ENCODE peak calls at places on chromosome 11, in seven cellular contexts. N is CD4-positive, CD25-positive, alpha-beta regulatory T cell; H is effector memory CD4-positive, alpha-beta T cell; T is IMR-90; W is Peyer's patch; E is neural progenitor cell; F is adrenal gland. A is an unnamed sample. For H3K4me1, the result is how much of the 10 kb centered on the place peaks cover.

GRCh38 chr11:96098511-96099241 is 174.8 kb upstream of the MTMR2 start:
- DNase-seq in N (no peak), H (no peak), T (peak), W (no peak), E (no peak), F (no peak), A (peak)

GRCh38 chr11:114416441-114416928 is 16.0 kb downstream of the RBM7 start:
- DNase-seq in N (no peak), H (no peak), T (peak), W (no peak), E (no peak), F (no peak), A (no peak)

GRCh38 chr11:91248199-91248807 is 976.3 kb upstream of the FAT3 start:
- DNase-seq in N (peak), H (no peak), T (peak), W (no peak), E (peak), F (peak), A (peak)

GRCh38 chr11:127205688-127206217 is 205.2 kb upstream of the KIRREL3 start:
- DNase-seq in N (no peak), H (no peak), T (no peak), W (no peak), E (no peak), F (no peak), A (no peak)

GRCh38 chr11:63595296-63595695 is 18.9 kb downstream of the PLAAT3 start:
- DNase-seq in N (no peak), H (no peak), T (peak), W (no peak), E (no peak), F (no peak), A (peak)

GRCh38 chr11:130631119-130631518 is 182.7 kb downstream of the ADAMTS15 start:
- DNase-seq in N (peak), H (no peak), T (peak), W (no peak), E (no peak), F (no peak), A (no peak)

GRCh38 chr11:57940044-57940781 is 83.5 kb upstream of the OR9Q1 start:
- DNase-seq in N (no peak), H (no peak), T (no peak), W (no peak), E (no peak), F (no peak), A (no peak)

GRCh38 chr11:68120212-68121066 is 749 bp downstream of the CHKA start:
- DNase-seq in N (peak), H (peak), T (peak), W (peak), E (peak), F (peak), A (peak)

GRCh38 chr11:8384199-8384821 is 120.6 kb upstream of the LMO1 start:
- DNase-seq in N (peak), H (no peak), T (no peak), W (no peak), E (peak), F (peak), A (no peak)

GRCh38 chr11:62391642-62392425 is 27.0 kb upstream of the SCGB1A1 start:
- DNase-seq in N (no peak), H (no peak), T (no peak), W (no peak), E (no peak), F (no peak), A (no peak)

GRCh38 chr11:70519117-70519516 is 120.8 kb downstream of the CTTN start:
- DNase-seq in N (no peak), H (no peak), T (no peak), W (no peak), E (no peak), F (no peak), A (no peak)

GRCh38 chr11:113818426-113818825 is 38.8 kb downstream of the CLDN25 start:
- DNase-seq in N (no peak), H (no peak), T (no peak), W (no peak), E (no peak), F (no peak), A (no peak)

GRCh38 chr11:30895046-30895445 is 308.9 kb upstream of the MPPED2 start:
- DNase-seq in N (no peak), H (no peak), T (no peak), W (no peak), E (no peak), F (no peak), A (no peak)

GRCh38 chr11:123478352-123478986 is 48.4 kb downstream of the GRAMD1B start:
- DNase-seq in N (peak), H (no peak), T (peak), W (no peak), E (peak), F (peak), A (peak)

GRCh38 chr11:66228521-66228920 is 39.9 kb upstream of the RAB1B start:
- DNase-seq in N (no peak), H (no peak), T (no peak), W (no peak), E (no peak), F (no peak), A (no peak)

GRCh38 chr11:69369945-69370344 is 76.0 kb downstream of the MYEOV start:
- DNase-seq in N (no peak), H (no peak), T (no peak), W (no peak), E (no peak), F (no peak), A (peak)

GRCh38 chr11:100434821-100435641 is 252.1 kb upstream of the ARHGAP42 start:
- DNase-seq in N (no peak), H (no peak), T (no peak), W (no peak), E (peak), F (no peak), A (no peak)

GRCh38 chr11:79236541-79236971 is 204.3 kb downstream of the TENM4 start:
- DNase-seq in N (no peak), H (no peak), T (peak), W (no peak), E (peak), F (no peak), A (no peak)

GRCh38 chr11:95989216-95989615 is 65.3 kb upstream of the MTMR2 start:
- DNase-seq in N (no peak), H (no peak), T (no peak), W (no peak), E (no peak), F (no peak), A (no peak)

GRCh38 chr11:22433066-22433450 is 94.9 kb downstream of the SLC17A6 start:
- DNase-seq in N (no peak), H (no peak), T (no peak), W (no peak), E (no peak), F (no peak), A (no peak)

GRCh38 chr11:48006301-48006992 is 26.1 kb downstream of the PTPRJ start:
- DNase-seq in N (peak), H (no peak), T (peak), W (no peak), E (no peak), F (no peak), A (no peak)

GRCh38 chr11:15434529-15434928 is 319.8 kb downstream of the INSC start:
- DNase-seq in N (no peak), H (no peak), T (no peak), W (no peak), E (no peak), F (no peak), A (no peak)

GRCh38 chr11:70601861-70602575 is 203.7 kb downstream of the CTTN start:
- DNase-seq in N (no peak), H (no peak), T (no peak), W (no peak), E (no peak), F (no peak), A (no peak)

GRCh38 chr11:32213223-32213622 is 122.3 kb downstream of the RCN1 start:
- DNase-seq in N (no peak), H (no peak), T (peak), W (no peak), E (no peak), F (no peak), A (no peak)

GRCh38 chr11:103077553-103077952 is 14.4 kb downstream of the DCUN1D5 start:
- DNase-seq in N (no peak), H (no peak), T (no peak), W (no peak), E (no peak), F (no peak), A (no peak)

GRCh38 chr11:65060913-65061408 is 2.6 kb upstream of the NAALADL1 start:
- DNase-seq in N (peak), H (no peak), T (no peak), W (no peak), E (peak), F (no peak), A (no peak)

GRCh38 chr11:279040-279965 is 1.1 kb downstream of the NLRP6 start:
- DNase-seq in N (no peak), H (no peak), T (no peak), W (no peak), E (no peak), F (no peak), A (no peak)

GRCh38 chr11:9616858-9617257 is 43.4 kb downstream of the WEE1 start:
- DNase-seq in N (no peak), H (no peak), T (peak), W (no peak), E (no peak), F (no peak), A (no peak)

GRCh38 chr11:71301858-71302533 is 49.6 kb upstream of the SHANK2 start:
- DNase-seq in N (no peak), H (no peak), T (no peak), W (no peak), E (no peak), F (no peak), A (no peak)

GRCh38 chr11:980438-981365 is 55.0 kb downstream of the AP2A2 start:
- DNase-seq in N (no peak), H (no peak), T (no peak), W (no peak), E (no peak), F (no peak), A (no peak)

DNA sequence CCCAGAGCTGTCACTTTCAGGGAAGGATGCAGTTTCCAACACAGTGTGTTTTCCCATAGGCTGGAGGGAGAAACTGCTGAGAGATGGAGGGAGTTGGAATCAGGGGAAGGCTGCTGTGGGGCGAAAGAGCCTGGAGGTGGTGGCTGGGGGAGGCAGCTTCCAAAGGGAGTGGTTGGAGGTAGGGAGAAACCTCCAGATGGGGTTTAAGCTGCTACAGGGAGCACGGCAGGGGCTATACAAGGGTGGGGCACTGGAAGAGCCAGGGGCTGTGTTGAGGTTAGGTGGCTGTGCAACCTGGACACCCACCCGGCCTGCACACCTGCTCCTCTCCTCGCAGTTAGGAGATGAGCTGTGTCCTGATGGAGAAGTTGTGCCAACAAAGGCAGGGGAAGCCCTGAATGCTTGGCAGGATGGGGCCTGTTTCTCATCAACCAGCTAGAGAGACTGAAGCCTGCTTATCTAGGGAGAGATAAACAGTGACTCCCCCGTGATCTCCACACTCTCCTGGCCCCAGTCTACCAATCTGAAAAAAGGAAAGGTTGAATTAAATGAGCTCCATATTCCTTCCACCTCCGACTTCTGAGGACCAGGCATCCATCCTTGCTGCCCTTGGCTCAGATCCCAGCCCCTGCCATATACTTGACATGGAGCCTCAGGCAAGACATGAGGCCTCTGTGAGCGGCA is 3.6 kb upstream of the SLCO2B1 start:
- DNase-seq in N (no peak), H (no peak), T (no peak), W (no peak), E (no peak), F (no peak), A (no peak)
- H3K4me1 ChIP-seq in N (under half), H (under half), T (under half), W (under half), E (under half), F (under half), A (under half)

GRCh38 chr11:12187399-12187798 is 77.0 kb downstream of the MICAL2 start:
- DNase-seq in N (no peak), H (no peak), T (peak), W (no peak), E (peak), F (no peak), A (no peak)

GRCh38 chr11:12192796-12193514 is 82.6 kb downstream of the MICAL2 start:
- DNase-seq in N (no peak), H (no peak), T (no peak), W (no peak), E (no peak), F (no peak), A (no peak)

GRCh38 chr11:12188548-12189317 is 78.3 kb downstream of the MICAL2 start:
- DNase-seq in N (no peak), H (no peak), T (no peak), W (no peak), E (no peak), F (no peak), A (no peak)

GRCh38 chr11:12189543-12190235 is 79.3 kb downstream of the MICAL2 start:
- DNase-seq in N (peak), H (peak), T (no peak), W (no peak), E (no peak), F (no peak), A (no peak)

GRCh38 chr11:12190511-12190910 is 80.1 kb downstream of the MICAL2 start:
- DNase-seq in N (no peak), H (no peak), T (no peak), W (no peak), E (no peak), F (no peak), A (no peak)
- H3K4me1 ChIP-seq in N (under half), H (under half), T (under half), W (under half), E (under half), F (under half), A (under half)

DNA sequence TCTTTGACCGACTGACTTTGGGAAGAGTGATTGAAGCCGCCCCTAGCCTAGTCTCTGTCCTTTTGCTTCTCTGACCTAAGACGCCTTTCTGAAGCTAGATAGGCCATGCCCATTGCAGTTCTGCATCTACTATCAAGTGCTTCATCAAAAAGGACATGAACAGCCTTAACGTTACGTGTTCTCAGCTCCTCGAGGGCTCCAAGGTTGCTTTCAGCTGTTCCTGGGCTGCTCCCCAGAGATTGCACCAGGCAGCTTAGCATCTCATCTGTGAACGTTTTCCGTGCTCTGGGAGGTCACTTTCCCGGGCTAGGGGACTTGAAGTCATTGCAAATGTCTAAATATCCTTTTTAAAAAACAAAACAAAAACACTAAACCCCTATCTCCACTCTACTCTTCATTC is 13.9 kb downstream of the MICAL2 start:
- DNase-seq in N (no peak), H (no peak), T (no peak), W (no peak), E (no peak), F (no peak), A (no peak)
- H3K4me1 ChIP-seq in N (under half), H (under half), T (half or more), W (under half), E (under half), F (under half), A (under half)

DNA sequence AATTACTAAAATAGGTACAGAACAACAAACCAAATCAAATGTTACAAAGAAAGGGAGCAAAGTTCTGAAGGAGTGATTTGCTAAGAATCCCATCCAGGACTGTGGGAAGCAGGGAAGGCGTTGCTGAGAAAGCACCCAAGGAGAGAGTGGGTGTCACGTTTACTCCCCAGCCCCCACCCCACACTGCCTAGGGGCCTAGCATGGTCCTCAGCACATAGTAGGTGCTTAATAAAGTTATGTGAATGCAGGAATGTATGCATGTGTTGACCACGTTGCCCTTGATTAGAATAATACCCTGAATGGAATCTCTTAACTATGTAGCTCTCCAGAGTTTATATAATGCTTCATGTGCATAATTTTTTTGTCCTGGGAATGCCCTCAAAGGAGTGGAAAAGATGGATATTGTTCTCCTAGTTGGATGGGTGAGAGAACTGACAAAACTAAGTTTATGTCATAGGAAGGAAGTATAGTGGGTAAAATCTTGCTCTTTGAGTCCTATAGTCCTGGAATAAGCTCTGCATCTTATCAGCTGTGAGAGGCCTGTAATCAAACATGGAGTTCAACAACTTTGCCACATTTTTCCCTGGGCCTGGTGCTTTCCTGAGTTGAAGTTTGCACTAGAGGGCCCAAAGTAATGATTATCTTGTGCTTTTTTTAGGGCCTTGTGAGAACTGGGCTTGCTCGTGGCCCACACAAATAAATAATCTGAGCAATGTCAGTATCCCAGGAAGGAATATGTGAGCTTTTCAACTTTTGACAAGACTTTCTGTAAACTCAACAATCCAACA is 53.8 kb upstream of the LMO2 start:
- DNase-seq in N (no peak), H (no peak), T (no peak), W (no peak), E (no peak), F (no peak), A (no peak)
- H3K4me1 ChIP-seq in N (under half), H (under half), T (under half), W (under half), E (under half), F (under half), A (under half)

DNA sequence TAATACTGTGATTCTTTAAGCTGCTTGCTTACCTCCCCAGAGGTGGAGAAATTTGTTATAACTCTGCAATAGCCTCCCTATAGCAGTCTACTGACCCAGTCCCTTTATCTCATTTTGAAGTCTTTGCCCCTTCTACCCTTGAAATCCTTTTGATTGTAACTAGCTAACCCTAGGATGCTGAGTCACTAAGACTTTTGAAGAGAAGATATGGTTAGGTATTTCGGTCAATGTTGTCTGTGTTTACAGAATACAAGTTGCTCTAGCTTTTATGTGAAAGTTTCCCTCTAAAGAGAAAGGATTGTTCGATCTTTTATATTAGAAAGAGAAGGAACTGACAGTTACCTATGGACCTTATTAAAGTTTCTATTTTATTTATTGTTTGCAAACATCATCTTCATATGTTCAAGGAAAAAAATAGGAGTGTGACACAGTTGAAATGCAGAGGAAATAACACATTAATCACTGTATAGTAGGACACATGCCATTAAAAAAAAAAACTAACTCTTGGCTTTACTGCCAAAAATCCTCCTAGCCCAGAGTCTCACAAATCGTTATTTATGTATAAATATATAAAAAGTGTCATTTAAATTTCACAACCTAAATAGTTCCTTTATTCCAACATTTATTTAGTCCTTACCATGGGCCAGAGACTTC is 3.1 kb downstream of the HYLS1 start:
- DNase-seq in N (no peak), H (no peak), T (peak), W (no peak), E (no peak), F (no peak), A (no peak)
- H3K4me1 ChIP-seq in N (under half), H (under half), T (under half), W (under half), E (under half), F (under half), A (under half)

GRCh38 chr11:124752471-124753100 is 531 bp upstream of the VSIG2 start:
- DNase-seq in N (no peak), H (no peak), T (no peak), W (no peak), E (no peak), F (no peak), A (no peak)
- H3K4me1 ChIP-seq in N (under half), H (under half), T (under half), W (under half), E (under half), F (under half), A (under half)

GRCh38 chr11:73241300-73241699 is 23.2 kb downstream of the P2RY2 start:
- DNase-seq in N (no peak), H (no peak), T (no peak), W (no peak), E (no peak), F (no peak), A (no peak)

GRCh38 chr11:73237471-73238290 is 19.6 kb downstream of the P2RY2 start:
- DNase-seq in N (no peak), H (no peak), T (peak), W (no peak), E (no peak), F (peak), A (no peak)

GRCh38 chr11:73239111-73239521 is 21.0 kb downstream of the P2RY2 start:
- DNase-seq in N (no peak), H (no peak), T (no peak), W (no peak), E (no peak), F (peak), A (no peak)

GRCh38 chr11:73240190-73240781 is 22.2 kb downstream of the P2RY2 start:
- DNase-seq in N (no peak), H (no peak), T (peak), W (no peak), E (peak), F (peak), A (no peak)

GRCh38 chr11:73239571-73240189 is 21.6 kb downstream of the P2RY2 start:
- DNase-seq in N (no peak), H (no peak), T (no peak), W (no peak), E (no peak), F (no peak), A (no peak)
- H3K4me1 ChIP-seq in N (under half), H (under half), T (under half), W (under half), E (under half), F (under half), A (under half)

DNA sequence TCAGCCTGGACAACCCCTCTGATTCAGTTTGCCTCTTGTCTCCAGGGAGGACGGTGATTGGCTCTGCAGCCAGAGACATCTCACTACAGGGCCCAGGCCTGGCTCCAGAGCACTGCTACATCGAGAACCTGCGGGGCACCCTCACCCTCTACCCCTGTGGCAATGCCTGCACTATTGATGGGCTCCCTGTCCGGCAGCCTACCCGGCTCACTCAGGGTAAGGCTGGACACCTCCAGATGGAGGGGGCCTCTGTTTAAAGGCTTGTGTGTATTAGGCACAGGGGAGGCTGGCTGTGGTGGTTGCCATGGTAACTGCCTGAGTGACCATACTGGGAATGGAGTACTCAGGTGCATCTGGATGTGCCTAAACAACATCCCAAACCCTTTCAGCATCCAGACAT is 8.6 kb downstream of the PHLDB1 start:
- DNase-seq in N (no peak), H (no peak), T (no peak), W (no peak), E (peak), F (peak), A (no peak)
- H3K4me1 ChIP-seq in N (under half), H (under half), T (under half), W (under half), E (half or more), F (under half), A (under half)

A was measured in colonic mucosa.